ENCODE peak calls at places on chromosomes 7 and 10, in seven cellular contexts. K is naive B cell; T is mucosa of descending colon; D is neural progenitor cell; J is GM23248; B is KG1; F is stimulated activated CD4-positive, alpha-beta T cell treated with anti-CD3 and anti-CD28 coated beads, Interleukin-2, amount 100 ng/mL, for 48 hours. W is an unnamed sample.

GRCh38 chr7:111433426-111433825 is 128.9 kb downstream of the IMMP2L start:
- DNase-seq in J (no peak), T (no peak), K (no peak), F (no peak), B (no peak), D (no peak), W (no peak)

GRCh38 chr7:138890782-138891445 is 90.3 kb downstream of the KIAA1549 start:
- DNase-seq in J (peak), D (no peak), T (peak), F (no peak), K (no peak), B (no peak), W (peak)

GRCh38 chr7:125088555-125088954 is 158.9 kb upstream of the POT1 start:
- DNase-seq in T (no peak), J (no peak), F (no peak), B (no peak), D (no peak), K (no peak), W (no peak)

GRCh38 chr7:129122751-129123516 is 21.6 kb upstream of the TSPAN33 start:
- DNase-seq in F (peak), J (no peak), D (no peak), K (peak), B (no peak), T (no peak), W (no peak)

GRCh38 chr10:23362879-23363787 is 18.5 kb upstream of the C10orf67 start:
- DNase-seq in F (no peak), B (no peak), K (no peak), J (no peak), D (no peak), T (no peak), W (peak)

GRCh38 chr10:73644015-73644743 is 2.9 kb upstream of the MYOZ1 start:
- DNase-seq in D (peak), B (peak), F (peak), K (peak), T (no peak), J (peak), W (peak)

GRCh38 chr10:27349987-27350386 is 109.4 kb upstream of the ACBD5 start:
- DNase-seq in B (no peak), K (no peak), D (no peak), T (no peak), J (no peak), F (no peak), W (no peak)

GRCh38 chr10:124386186-124387077 is 32.3 kb downstream of the OAT start:
- DNase-seq in D (peak), J (no peak), B (no peak), K (no peak), T (no peak), F (no peak), W (no peak)

GRCh38 chr7:132002343-132002968 is 446.0 kb upstream of the PODXL start:
- DNase-seq in T (no peak), D (no peak), B (no peak), J (peak), F (no peak), K (no peak), W (no peak)

GRCh38 chr10:79322616-79323566 is 24.4 kb upstream of the PPIF start:
- DNase-seq in T (peak), F (peak), D (no peak), J (peak), K (peak), B (peak), W (no peak)

GRCh38 chr10:31186225-31187010 is 132.6 kb upstream of the ZEB1 start:
- DNase-seq in F (no peak), T (no peak), D (peak), J (peak), B (no peak), K (no peak), W (peak)

GRCh38 chr7:142950235-142950634 is 11.0 kb downstream of the LLCFC1 start:
- DNase-seq in B (no peak), D (no peak), T (no peak), J (no peak), K (no peak), F (no peak), W (no peak)

GRCh38 chr7:40393660-40394059 is 258.9 kb downstream of the SUGCT start:
- DNase-seq in K (no peak), T (no peak), D (no peak), B (no peak), F (no peak), J (no peak), W (no peak)

GRCh38 chr7:1510780-1511154 is 6.6 kb upstream of the INTS1 start:
- DNase-seq in D (no peak), K (peak), T (no peak), J (no peak), B (peak), F (no peak), W (no peak)

GRCh38 chr7:128957613-128958012 is 19.9 kb downstream of the IRF5 start:
- DNase-seq in F (no peak), D (no peak), J (no peak), K (no peak), B (no peak), T (no peak), W (no peak)

GRCh38 chr10:17548786-17549185 is 68.4 kb downstream of the HACD1 start:
- DNase-seq in J (no peak), K (no peak), T (no peak), F (no peak), D (no peak), B (no peak), W (no peak)